ENCODE peak calls at places on chromosome 9, in eight cellular contexts. T, X, E, G, R, Z, F and C are unnamed samples.

GRCh38 chr9:133839822-133840329 is 101.7 kb upstream of the SARDH start:
- DNase-seq in T (no peak), Z (no peak), G (no peak), X (no peak), F (no peak), R (no peak), E (peak), C (no peak)

GRCh38 chr9:8779478-8779877 is 979.9 kb upstream of the DMAC1 start:
- DNase-seq in F (no peak), G (no peak), T (no peak), X (no peak), Z (no peak), E (no peak), R (no peak), C (no peak)

GRCh38 chr9:95497772-95498171 is 19.0 kb downstream of the PTCH1 start:
- DNase-seq in E (no peak), X (no peak), F (no peak), Z (no peak), T (no peak), R (no peak), G (no peak), C (no peak)

GRCh38 chr9:33415152-33416038 is 13.0 kb upstream of the AQP7 start:
- DNase-seq in R (peak), G (no peak), F (peak), X (peak), Z (peak), E (peak), T (peak), C (peak)

GRCh38 chr9:70079364-70080103 is 35.9 kb downstream of the MAMDC2 start:
- DNase-seq in F (peak), G (no peak), T (no peak), Z (no peak), X (no peak), E (no peak), R (no peak), C (no peak)

GRCh38 chr9:36037580-36038169 is 962 bp downstream of the RECK start:
- DNase-seq in R (peak), F (no peak), X (peak), Z (no peak), T (no peak), G (peak), E (no peak), C (no peak)

GRCh38 chr9:124694394-124695279 is 76.5 kb downstream of the NR6A1 start:
- DNase-seq in Z (no peak), R (no peak), E (no peak), T (no peak), G (no peak), X (no peak), F (no peak), C (no peak)

GRCh38 chr9:114098021-114098659 is 952 bp downstream of the KIF12 start:
- DNase-seq in Z (no peak), R (no peak), X (no peak), T (no peak), F (no peak), G (no peak), E (no peak), C (no peak)

GRCh38 chr9:88143179-88143578 is 4.9 kb upstream of the SPATA31C2 start:
- DNase-seq in T (no peak), X (no peak), G (no peak), E (no peak), F (no peak), R (no peak), Z (no peak), C (no peak)

GRCh38 chr9:129394011-129394919 is 216.2 kb upstream of the IER5L start:
- DNase-seq in T (no peak), X (no peak), R (no peak), F (no peak), Z (no peak), G (peak), E (peak), C (no peak)

GRCh38 chr9:91426123-91426745 is 2.6 kb upstream of the NFIL3 start:
- DNase-seq in T (no peak), F (no peak), X (peak), E (no peak), R (no peak), G (no peak), Z (no peak), C (peak)

GRCh38 chr9:107213080-107213479 is 70.0 kb upstream of the RAD23B start:
- DNase-seq in X (no peak), F (no peak), Z (no peak), G (no peak), T (no peak), R (no peak), E (no peak), C (no peak)

GRCh38 chr9:35661756-35662350 is 3.1 kb downstream of the ARHGEF39 start:
- DNase-seq in T (no peak), E (no peak), F (no peak), X (peak), G (no peak), Z (no peak), R (no peak), C (peak)

GRCh38 chr9:80049096-80049495 is 477.3 kb downstream of the TLE4 start:
- DNase-seq in G (no peak), Z (no peak), E (no peak), T (no peak), F (no peak), R (no peak), X (no peak), C (no peak)

GRCh38 chr9:77933976-77934375 is 97.6 kb downstream of the GNAQ start:
- DNase-seq in E (no peak), Z (no peak), G (no peak), R (no peak), F (no peak), T (no peak), X (no peak), C (no peak)

GRCh38 chr9:137382728-137383452 is 40.1 kb downstream of the EXD3 start:
- DNase-seq in R (no peak), G (no peak), X (no peak), F (no peak), E (peak), Z (no peak), T (no peak), C (no peak)

GRCh38 chr9:133004091-133005072 is 25.9 kb downstream of the GFI1B start:
- DNase-seq in F (no peak), X (no peak), G (no peak), T (no peak), E (no peak), R (no peak), Z (no peak), C (no peak)

GRCh38 chr9:93058357-93059096 is at the start of gene SUSD3:
- DNase-seq in Z (peak), F (peak), X (peak), T (peak), E (peak), R (peak), G (no peak), C (peak)

GRCh38 chr9:99056876-99057664 is 47.8 kb upstream of the TGFBR1 start:
- DNase-seq in G (no peak), X (no peak), R (no peak), T (no peak), Z (no peak), E (no peak), F (no peak), C (peak)